ENCODE peak calls at places on chromosomes 13 and 19, in seven cellular contexts. N, O, E, R, D, B and H are unnamed samples.

GRCh38 chr13:23915308-23915707 is 18.0 kb upstream of the C1QTNF9B start:
- DNase-seq in N (no peak), O (no peak), E (no peak), R (peak; percentile 83), D (no peak), B (no peak), H (no peak)

GRCh38 chr19:51887522-51888498 is at the start of gene ZNF577:
- DNase-seq in N (peak; percentile 93), O (peak; percentile 95), E (no peak), R (no peak), D (peak; percentile 89), B (peak; percentile 95), H (peak; percentile 50)

GRCh38 chr13:113586661-113587479 is 2.3 kb downstream of the TFDP1 start:
- DNase-seq in N (no peak), O (no peak), E (peak; percentile 15), R (no peak), D (no peak), B (no peak), H (no peak)

GRCh38 chr19:812049-812816 is 9.5 kb downstream of the PLPPR3 start:
- DNase-seq in N (no peak), O (no peak), E (no peak), R (no peak), D (no peak), B (no peak), H (no peak)

GRCh38 chr19:6216236-6216995 is 63.4 kb downstream of the MLLT1 start:
- DNase-seq in N (no peak), O (no peak), E (no peak), R (no peak), D (no peak), B (no peak), H (no peak)

GRCh38 chr13:28401303-28402056 is 93.4 kb downstream of the FLT1 start:
- DNase-seq in N (peak; percentile 0), O (peak; percentile 38), E (no peak), R (peak; percentile 19), D (peak; percentile 93), B (peak; percentile 90), H (no peak)

GRCh38 chr13:41919741-41920487 is 41.0 kb downstream of the VWA8 start:
- DNase-seq in N (no peak), O (no peak), E (no peak), R (no peak), D (no peak), B (no peak), H (no peak)

GRCh38 chr13:72384186-72384823 is 343.1 kb downstream of the MZT1 start:
- DNase-seq in N (no peak), O (no peak), E (no peak), R (no peak), D (peak; percentile 7), B (no peak), H (no peak)

GRCh38 chr13:81591528-81592220 is 1250.7 kb upstream of the SPRY2 start:
- DNase-seq in N (no peak), O (no peak), E (no peak), R (no peak), D (no peak), B (no peak), H (no peak)

GRCh38 chr19:43700368-43701015 is 15.4 kb upstream of the IRGC start:
- DNase-seq in N (peak; percentile 23), O (peak; percentile 85), E (peak; percentile 14), R (peak; percentile 70), D (peak; percentile 69), B (peak; percentile 91), H (peak; percentile 48)

GRCh38 chr19:47107953-47108746 is 5.4 kb downstream of the ZC3H4 start:
- DNase-seq in N (peak; percentile 50), O (peak; percentile 68), E (no peak), R (peak; percentile 32), D (peak; percentile 18), B (peak; percentile 55), H (no peak)
- H3K4me3 ChIP-seq in N (no peak overlapping the region), O (peak overlapping the region; percentile 13), E (no peak overlapping the region), R (peak overlapping the region; percentile 93), D (no peak overlapping the region), B (peak overlapping the region; percentile 78), H (peak overlapping the region; percentile 40)

DNA sequence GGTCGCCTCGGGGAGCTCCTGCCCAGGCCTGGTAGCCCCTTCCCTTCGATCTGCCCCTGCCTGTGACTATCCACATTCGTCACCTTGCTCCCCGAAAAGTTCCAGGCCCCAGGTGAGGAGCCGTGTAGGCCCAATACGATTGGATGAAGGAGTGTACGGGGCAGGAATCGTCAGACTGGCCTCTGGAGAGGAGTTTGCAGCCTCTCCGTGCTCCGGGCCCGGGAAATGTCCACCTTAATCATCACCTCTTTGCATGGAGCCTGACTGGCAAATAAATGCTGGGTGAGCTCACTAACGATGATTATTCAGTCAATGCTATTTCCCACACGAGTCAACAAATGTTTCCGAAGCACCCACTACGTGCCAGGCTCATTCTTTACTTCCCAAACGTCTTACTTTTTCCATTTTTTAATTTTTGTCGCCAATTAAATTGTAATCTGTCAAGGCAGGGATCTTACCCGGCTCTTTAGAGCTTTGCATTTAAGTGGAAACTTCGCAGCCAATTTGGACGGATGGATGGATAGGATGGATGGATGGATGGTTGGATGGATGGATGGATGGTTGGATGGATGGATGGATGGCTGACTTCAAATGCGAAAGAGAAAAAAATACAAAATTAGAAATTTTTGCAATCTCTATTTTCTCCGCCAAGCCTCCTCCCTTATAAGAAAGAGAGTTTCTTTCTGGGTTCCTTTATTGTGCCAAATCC is 45.8 kb downstream of the TGDS start:
- DNase-seq in N (no peak), O (peak; percentile 64), E (no peak), R (peak; percentile 35), D (no peak), B (peak; percentile 80), H (peak; percentile 32)
- H3K9ac ChIP-seq in N (peak overlapping the region; percentile 17), O (peak overlapping the region; percentile 77), E (no peak overlapping the region), R (peak overlapping the region; percentile 63), D (peak overlapping the region; percentile 87), B (peak overlapping the region; percentile 90), H (peak overlapping the region; percentile 86)

GRCh38 chr13:52127783-52128702 is 830 bp downstream of the NEK5 start:
- DNase-seq in N (peak; percentile 67), O (peak; percentile 71), E (peak; percentile 35), R (peak; percentile 79), D (peak; percentile 79), B (peak; percentile 67), H (no peak)
- TF ChIP-seq EZH2 in N (no peak), O (no peak), E (no peak), R (no peak), D (no peak), B (no peak), H (no peak)

GRCh38 chr19:49359851-49360845 is 2.1 kb downstream of the TEAD2 start:
- DNase-seq in N (no peak), O (no peak), E (no peak), R (no peak), D (no peak), B (no peak), H (no peak)
- H3K4me3 ChIP-seq in N (no peak overlapping the region), O (no peak overlapping the region), E (no peak overlapping the region), R (no peak overlapping the region), D (peak overlapping the region; percentile 97), B (no peak overlapping the region), H (no peak overlapping the region)

DNA sequence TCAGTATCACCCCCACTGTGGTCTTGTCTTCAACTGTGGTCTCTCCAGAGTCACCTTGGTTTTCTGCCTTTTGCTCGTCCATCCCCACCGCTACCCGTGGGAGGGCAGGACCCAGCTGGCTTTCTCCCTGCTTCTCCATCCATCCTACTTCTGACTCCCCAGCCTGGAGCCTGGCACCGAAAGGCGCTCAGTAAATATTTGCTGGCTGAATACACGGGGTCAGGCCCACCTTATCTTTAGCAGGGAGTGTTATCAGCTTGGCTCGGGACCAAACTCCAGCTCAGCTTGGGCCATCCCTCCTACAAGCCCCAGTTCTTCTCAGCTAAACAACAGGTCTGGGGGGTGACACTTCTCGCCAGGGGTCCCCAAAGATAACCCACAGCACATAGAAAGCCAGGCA is 62.0 kb upstream of the KLF2 start:
- DNase-seq in N (no peak), O (no peak), E (no peak), R (no peak), D (peak; percentile 40), B (no peak), H (no peak)
- H3K9ac ChIP-seq in N (no peak overlapping the region), O (no peak overlapping the region), E (no peak overlapping the region), R (no peak overlapping the region), D (no peak overlapping the region), B (no peak overlapping the region), H (no peak overlapping the region)

DNA sequence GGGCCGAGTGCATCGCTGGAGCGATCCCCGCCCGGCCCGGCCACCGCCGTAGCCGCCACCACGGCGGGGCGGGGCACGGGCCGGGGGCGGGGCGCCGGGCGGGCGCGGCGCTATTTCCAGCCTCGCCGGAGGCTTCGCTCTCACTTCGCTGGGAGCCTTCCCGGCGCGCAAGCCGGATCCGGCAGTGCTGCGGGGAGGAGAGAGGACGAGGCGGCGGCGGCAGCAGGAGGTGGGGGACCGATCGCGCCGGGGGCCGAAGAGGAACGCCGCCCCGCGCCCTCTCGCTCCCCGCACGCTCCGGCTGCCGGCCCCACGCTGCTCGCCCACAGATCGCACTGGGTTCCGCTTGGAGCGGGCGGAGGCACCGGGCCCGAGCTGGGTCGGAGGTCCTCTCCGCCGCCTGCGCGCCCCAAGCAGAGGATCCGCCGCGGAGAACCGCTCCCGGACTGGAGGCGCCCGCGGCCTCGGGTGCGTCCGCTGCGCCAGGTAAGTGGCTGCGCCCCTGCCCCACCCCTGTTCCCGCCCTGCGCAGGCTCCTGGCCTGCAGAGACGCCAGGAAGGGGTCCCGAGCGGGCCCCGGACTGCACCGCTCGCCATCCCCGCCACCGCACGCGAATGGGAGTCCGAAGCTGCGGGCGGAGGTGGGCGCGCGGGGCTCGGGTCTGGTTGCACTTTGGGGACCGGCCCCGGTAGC is at the start of gene CHST8:
- DNase-seq in N (peak; percentile 29), O (peak; percentile 44), E (peak; percentile 33), R (no peak), D (peak; percentile 11), B (peak; percentile 69), H (no peak)
- TF ChIP-seq EZH2 in N (no peak), O (no peak), E (no peak), R (peak; percentile 74), D (no peak), B (no peak), H (no peak)

DNA sequence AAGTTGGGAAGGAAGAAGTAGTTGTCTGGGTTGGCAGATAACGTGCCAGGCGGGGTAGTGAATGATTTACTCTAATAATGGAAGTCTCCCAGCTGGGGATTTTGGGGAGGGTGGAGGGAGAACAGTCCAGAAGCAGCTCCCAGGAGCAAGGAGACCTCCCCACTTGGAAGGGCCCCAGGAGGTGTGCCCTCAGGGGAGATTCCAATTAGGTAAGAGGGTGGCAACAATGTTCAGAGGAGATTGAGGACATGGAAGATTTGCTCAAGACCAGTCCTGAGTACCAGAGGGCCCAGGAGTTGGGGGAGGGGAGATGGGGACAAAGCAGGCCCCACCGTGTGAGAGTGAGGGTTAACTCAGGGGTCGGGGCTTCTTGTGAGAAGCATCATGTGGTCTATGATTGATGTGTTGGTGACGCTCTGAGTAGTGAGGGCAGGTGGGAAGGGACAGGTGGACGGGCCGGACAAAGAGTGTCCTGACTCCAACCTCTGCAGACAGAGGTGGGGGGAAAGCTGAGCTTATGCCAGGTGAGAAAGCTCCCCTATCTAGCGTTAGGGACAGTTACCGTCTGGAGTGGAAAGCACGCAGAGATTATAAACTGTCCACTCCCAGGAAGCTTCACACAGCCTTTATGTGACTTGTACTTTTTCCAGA is 3.5 kb downstream of the SPINT2 start:
- DNase-seq in N (peak; percentile 52), O (no peak), E (no peak), R (peak; percentile 16), D (no peak), B (no peak), H (no peak)
- H3K4me3 ChIP-seq in N (peak overlapping the region; percentile 95), O (no peak overlapping the region), E (no peak overlapping the region), R (peak overlapping the region; percentile 91), D (no peak overlapping the region), B (no peak overlapping the region), H (peak overlapping the region; percentile 99)